ENCODE peak calls at places on chromosome 1, in six cellular contexts. A is neuronal stem cell, I is thoracic aorta, Z is cardiac muscle cell, J is ovary, G is prostate gland. V is an unnamed sample. For H3K9me3, the result is how much of the 10 kb centered on the place peaks cover.

GRCh38 chr1:153881764-153882163 is 41.0 kb downstream of the GATAD2B start:
- DNase-seq in A (no peak), I (no peak), Z (no peak), J (peak), G (no peak), V (no peak)

GRCh38 chr1:219347843-219348475 is 174.3 kb downstream of the LYPLAL1 start:
- DNase-seq in A (no peak), I (no peak), Z (no peak), J (peak), G (no peak), V (peak)

GRCh38 chr1:9882296-9882944 is 27.6 kb downstream of the CTNNBIP1 start:
- DNase-seq in A (no peak), I (no peak), Z (no peak), J (no peak), G (no peak), V (no peak)

GRCh38 chr1:4976859-4977440 is 322.5 kb downstream of the AJAP1 start:
- DNase-seq in A (no peak), I (no peak), Z (no peak), J (peak), G (no peak), V (no peak)

GRCh38 chr1:239287296-239287695 is 99.1 kb upstream of the CHRM3 start:
- DNase-seq in A (no peak), I (no peak), Z (no peak), J (no peak), G (no peak), V (no peak)

GRCh38 chr1:181531951-181532640 is 48.8 kb downstream of the CACNA1E start:
- DNase-seq in A (no peak), I (no peak), Z (no peak), J (no peak), G (no peak), V (no peak)

GRCh38 chr1:245768596-245768995 is 613.8 kb downstream of the KIF26B start:
- DNase-seq in A (no peak), I (no peak), Z (no peak), J (no peak), G (no peak), V (no peak)

GRCh38 chr1:150548632-150549495 is at the start of gene ADAMTSL4:
- DNase-seq in A (no peak), I (no peak), Z (peak), J (peak), G (no peak), V (no peak)

GRCh38 chr1:78493456-78493855 is 2.7 kb downstream of the PTGFR start:
- DNase-seq in A (no peak), I (no peak), Z (no peak), J (no peak), G (no peak), V (no peak)

GRCh38 chr1:21022279-21023040 is 154.2 kb downstream of the EIF4G3 start:
- DNase-seq in A (no peak), I (peak), Z (peak), J (no peak), G (peak), V (peak)

GRCh38 chr1:167401260-167401873 is 117.0 kb downstream of the CD247 start:
- DNase-seq in A (no peak), I (no peak), Z (peak), J (no peak), G (peak), V (peak)

GRCh38 chr1:185856482-185856881 is 122.3 kb downstream of the HMCN1 start:
- DNase-seq in A (no peak), I (no peak), Z (no peak), J (no peak), G (no peak), V (no peak)

GRCh38 chr1:165036403-165036802 is 320.1 kb downstream of the LMX1A start:
- DNase-seq in A (no peak), I (no peak), Z (no peak), J (no peak), G (no peak), V (no peak)
- H3K9me3 ChIP-seq in A (under half), I (under half), Z (under half), J (under half), G (under half), V (under half)

DNA sequence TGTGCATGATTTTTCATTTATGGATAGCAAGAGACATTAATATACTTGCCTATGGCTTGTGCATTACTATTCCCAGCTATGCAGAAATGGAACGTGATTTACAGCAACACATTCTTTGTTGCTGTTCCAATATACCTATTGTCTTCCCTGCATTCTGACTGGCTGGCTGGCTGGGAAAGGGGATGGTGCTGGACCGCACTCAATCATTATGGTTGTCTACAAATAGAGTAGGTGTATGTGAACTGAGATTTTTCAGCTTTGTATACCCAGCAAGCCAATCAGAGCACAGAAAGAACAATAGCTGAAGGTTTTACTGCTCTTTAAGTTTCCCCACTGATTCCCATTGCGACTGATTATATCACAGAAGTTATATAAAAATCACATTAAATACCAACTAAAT is 167.5 kb downstream of the ATG4C start:
- DNase-seq in A (no peak), I (no peak), Z (no peak), J (no peak), G (no peak), V (no peak)
- H3K9me3 ChIP-seq in A (under half), I (under half), Z (under half), J (under half), G (under half), V (under half)

GRCh38 chr1:49841767-49842166 is 182.0 kb downstream of the AGBL4 start:
- DNase-seq in A (no peak), I (no peak), Z (no peak), J (no peak), G (no peak), V (no peak)

GRCh38 chr1:49842596-49842995 is 181.2 kb downstream of the AGBL4 start:
- DNase-seq in A (no peak), I (no peak), Z (no peak), J (no peak), G (no peak), V (no peak)
- H3K9me3 ChIP-seq in A (under half), I (under half), Z (under half), J (under half), G (under half), V (under half)

GRCh38 chr1:2823921-2824660 is 22.6 kb upstream of the TTC34 start:
- DNase-seq in A (no peak), I (no peak), Z (no peak), J (no peak), G (no peak), V (no peak)

GRCh38 chr1:2826736-2827292 is 25.3 kb upstream of the TTC34 start:
- DNase-seq in A (no peak), I (no peak), Z (no peak), J (no peak), G (no peak), V (no peak)

GRCh38 chr1:2825487-2826189 is 24.1 kb upstream of the TTC34 start:
- DNase-seq in A (no peak), I (no peak), Z (no peak), J (no peak), G (no peak), V (no peak)

GRCh38 chr1:2826316-2826715 is 24.8 kb upstream of the TTC34 start:
- DNase-seq in A (no peak), I (no peak), Z (no peak), J (no peak), G (no peak), V (no peak)

DNA sequence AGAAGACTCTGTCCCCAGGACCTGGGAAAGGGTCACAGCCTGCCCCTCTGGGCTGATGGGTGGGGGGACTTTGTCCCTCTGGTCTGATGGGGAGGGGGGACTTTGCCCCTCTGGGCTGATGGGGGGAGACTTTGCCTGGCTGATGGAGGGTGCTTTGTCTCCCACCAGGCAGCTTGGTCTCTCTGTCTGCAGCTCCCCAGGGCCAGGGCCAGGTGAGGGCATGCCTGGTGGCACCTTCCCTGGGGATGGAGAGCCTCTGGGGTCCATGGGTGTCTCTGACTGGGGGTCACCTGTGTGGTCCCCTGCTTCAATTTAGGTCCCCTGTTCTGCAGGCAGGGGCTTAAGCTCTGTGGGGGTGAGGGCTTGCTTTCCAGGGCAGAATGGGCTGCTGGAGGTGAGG is 23.5 kb upstream of the TTC34 start:
- DNase-seq in A (no peak), I (no peak), Z (no peak), J (no peak), G (no peak), V (no peak)
- H3K9me3 ChIP-seq in A (under half), I (under half), Z (under half), J (under half), G (under half), V (under half)

GRCh38 chr1:3004285-3005205 is 16.7 kb upstream of the ACTRT2 start:
- DNase-seq in A (no peak), I (no peak), Z (no peak), J (no peak), G (no peak), V (no peak)
- H3K9me3 ChIP-seq in A (under half), I (under half), Z (under half), J (under half), G (under half), V (under half)

V was measured in body of pancreas.